ENCODE peak calls at places on chromosomes 7 and 10, in six cellular contexts. K is HCT116, U is GM12878, C is H1, I is HepG2, B is K562. A is an unnamed sample.

GRCh38 chr7:5354460-5355279 is 69.0 kb downstream of the TNRC18 start:
- DNase-seq in K (no peak), U (no peak), C (no peak), I (no peak), B (no peak), A (no peak)

GRCh38 chr7:79357101-79357500 is 96.4 kb downstream of the MAGI2 start:
- DNase-seq in K (no peak), U (no peak), C (no peak), I (no peak), B (no peak), A (no peak)

GRCh38 chr7:30815016-30815854 is 44.0 kb downstream of the MINDY4 start:
- DNase-seq in K (no peak), U (no peak), C (peak), I (no peak), B (no peak), A (no peak)

GRCh38 chr10:55266797-55267196 is 465.8 kb upstream of the PCDH15 start:
- DNase-seq in K (no peak), U (no peak), C (no peak), I (no peak), B (no peak), A (no peak)

GRCh38 chr7:75756340-75757297 is 15.4 kb downstream of the CCL26 start:
- DNase-seq in K (peak), U (no peak), C (no peak), I (peak), B (peak), A (no peak)

GRCh38 chr10:100021322-100021721 is 11.6 kb upstream of the DNMBP start:
- DNase-seq in K (no peak), U (peak), C (no peak), I (no peak), B (no peak), A (no peak)

GRCh38 chr10:127755758-127756157 is 18.8 kb downstream of the FOXI2 start:
- DNase-seq in K (no peak), U (no peak), C (no peak), I (no peak), B (no peak), A (no peak)

GRCh38 chr7:121083790-121084251 is 95.3 kb downstream of the CPED1 start:
- DNase-seq in K (no peak), U (no peak), C (no peak), I (no peak), B (no peak), A (no peak)

GRCh38 chr7:66920769-66921395 is at the start of gene TMEM248:
- DNase-seq in K (peak), U (peak), C (peak), I (peak), B (peak), A (peak)

GRCh38 chr7:143397710-143398530 is 10.7 kb downstream of the EPHA1 start:
- DNase-seq in K (no peak), U (no peak), C (no peak), I (no peak), B (no peak), A (no peak)

GRCh38 chr7:32890553-32891045 is 961 bp downstream of the KBTBD2 start:
- DNase-seq in K (peak), U (peak), C (no peak), I (peak), B (peak), A (no peak)

GRCh38 chr10:103884681-103885139 is 29.3 kb upstream of the SH3PXD2A start:
- DNase-seq in K (no peak), U (no peak), C (peak), I (peak), B (peak), A (peak)

GRCh38 chr7:44973610-44974401 is 5.0 kb downstream of the MYO1G start:
- DNase-seq in K (no peak), U (no peak), C (no peak), I (peak), B (peak), A (no peak)

GRCh38 chr10:44033008-44033407 is 351.9 kb downstream of the CXCL12 start:
- DNase-seq in K (no peak), U (no peak), C (no peak), I (no peak), B (no peak), A (no peak)

GRCh38 chr10:95193856-95194431 is at the start of gene ACSM6:
- DNase-seq in K (no peak), U (no peak), C (no peak), I (no peak), B (no peak), A (no peak)

GRCh38 chr10:46555366-46555712 is 1.1 kb downstream of the GPRIN2 start:
- DNase-seq in K (no peak), U (no peak), C (no peak), I (no peak), B (no peak), A (no peak)

GRCh38 chr10:111539246-111539645 is 462.4 kb downstream of the ADRA2A start:
- DNase-seq in K (no peak), U (no peak), C (no peak), I (no peak), B (no peak), A (no peak)

GRCh38 chr10:132836832-132837540 is 51.0 kb upstream of the NKX6-2 start:
- DNase-seq in K (no peak), U (no peak), C (peak), I (peak), B (peak), A (no peak)

GRCh38 chr10:44195120-44196007 is 189.5 kb downstream of the CXCL12 start:
- DNase-seq in K (no peak), U (no peak), C (no peak), I (peak), B (no peak), A (no peak)

GRCh38 chr7:142498364-142498763 is 240.5 kb upstream of the PRSS58 start:
- DNase-seq in K (no peak), U (no peak), C (no peak), I (no peak), B (no peak), A (no peak)

GRCh38 chr7:155201325-155202087 is 96.2 kb upstream of the INSIG1 start:
- DNase-seq in K (no peak), U (no peak), C (no peak), I (no peak), B (no peak), A (no peak)

GRCh38 chr10:102648889-102649752 is 4.8 kb downstream of the TRIM8 start:
- DNase-seq in K (no peak), U (no peak), C (peak), I (no peak), B (no peak), A (no peak)

GRCh38 chr10:124646483-124647352 is 97.5 kb downstream of the FAM53B start:
- DNase-seq in K (no peak), U (no peak), C (no peak), I (peak), B (peak), A (no peak)

DNA sequence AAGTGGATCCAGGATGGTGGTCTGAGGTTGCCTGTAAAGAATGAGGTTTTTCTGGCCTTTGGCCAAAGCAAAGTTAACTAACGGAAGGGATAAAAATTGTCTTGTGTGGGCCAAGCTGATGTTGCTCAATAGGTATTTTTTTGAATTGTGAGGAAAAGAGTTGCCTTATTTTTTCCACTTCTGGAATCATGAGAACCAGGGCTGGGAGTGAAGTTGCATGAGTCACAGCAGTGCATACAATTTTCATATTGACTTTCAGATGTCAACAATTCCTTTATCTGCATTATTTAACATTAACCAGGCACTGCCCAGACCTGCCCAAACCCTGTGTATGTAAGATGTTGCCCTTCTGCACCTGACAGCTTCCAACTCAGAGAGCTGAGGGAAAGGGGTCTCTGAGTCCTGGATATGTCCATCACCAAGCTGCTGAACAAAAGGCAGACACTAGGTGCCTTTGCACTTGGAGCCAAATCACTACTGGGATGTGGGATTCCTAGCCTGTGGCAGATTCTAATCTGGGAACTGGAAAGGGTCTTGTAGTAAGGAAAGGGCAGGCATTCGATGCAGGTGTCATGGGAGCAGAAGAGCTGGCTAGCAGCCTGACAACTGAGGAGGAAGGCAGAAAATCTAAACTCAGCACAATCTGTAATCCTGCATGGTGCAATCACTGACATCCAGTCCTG is 52.3 kb upstream of the SLC35B4 start:
- DNase-seq in K (no peak), U (no peak), C (no peak), I (peak), B (no peak), A (no peak)
- TF ChIP-seq ZNF274 in K (no peak), U (no peak), C (no peak), I (no peak), B (no peak), A (no peak)

GRCh38 chr10:77888356-77888703 is 38.2 kb downstream of the DLG5 start:
- DNase-seq in K (no peak), U (no peak), C (no peak), I (no peak), B (no peak), A (no peak)

GRCh38 chr10:77887631-77888355 is 38.8 kb downstream of the DLG5 start:
- DNase-seq in K (no peak), U (no peak), C (no peak), I (peak), B (no peak), A (no peak)

GRCh38 chr10:77886795-77887355 is 39.7 kb downstream of the DLG5 start:
- DNase-seq in K (no peak), U (no peak), C (no peak), I (no peak), B (no peak), A (no peak)

GRCh38 chr10:77890097-77890496 is 36.5 kb downstream of the DLG5 start:
- DNase-seq in K (peak), U (no peak), C (peak), I (no peak), B (peak), A (no peak)

GRCh38 chr10:77889277-77889903 is 37.2 kb downstream of the DLG5 start:
- DNase-seq in K (peak), U (no peak), C (no peak), I (peak), B (peak), A (no peak)
- H3K9ac ChIP-seq in K (peak), U (no peak), C (no peak), I (peak), B (no peak), A (peak)

GRCh38 chr7:3068568-3068967 is 24.9 kb upstream of the CARD11 start:
- DNase-seq in K (no peak), U (peak), C (no peak), I (no peak), B (no peak), A (no peak)

GRCh38 chr7:3066506-3066905 is 22.8 kb upstream of the CARD11 start:
- DNase-seq in K (no peak), U (no peak), C (no peak), I (no peak), B (no peak), A (no peak)

GRCh38 chr7:3065724-3066143 is 22.1 kb upstream of the CARD11 start:
- DNase-seq in K (peak), U (no peak), C (peak), I (peak), B (peak), A (peak)

GRCh38 chr7:3067606-3068005 is 23.9 kb upstream of the CARD11 start:
- DNase-seq in K (no peak), U (no peak), C (no peak), I (no peak), B (no peak), A (no peak)

GRCh38 chr7:3067193-3067592 is 23.5 kb upstream of the CARD11 start:
- DNase-seq in K (no peak), U (no peak), C (no peak), I (no peak), B (no peak), A (no peak)
- TF ChIP-seq ZNF274 in K (no peak), U (no peak), C (no peak), I (no peak), B (no peak), A (no peak)

GRCh38 chr7:34497153-34497777 is 160.8 kb upstream of the NPSR1 start:
- DNase-seq in K (peak), U (no peak), C (peak), I (no peak), B (peak), A (no peak)

DNA sequence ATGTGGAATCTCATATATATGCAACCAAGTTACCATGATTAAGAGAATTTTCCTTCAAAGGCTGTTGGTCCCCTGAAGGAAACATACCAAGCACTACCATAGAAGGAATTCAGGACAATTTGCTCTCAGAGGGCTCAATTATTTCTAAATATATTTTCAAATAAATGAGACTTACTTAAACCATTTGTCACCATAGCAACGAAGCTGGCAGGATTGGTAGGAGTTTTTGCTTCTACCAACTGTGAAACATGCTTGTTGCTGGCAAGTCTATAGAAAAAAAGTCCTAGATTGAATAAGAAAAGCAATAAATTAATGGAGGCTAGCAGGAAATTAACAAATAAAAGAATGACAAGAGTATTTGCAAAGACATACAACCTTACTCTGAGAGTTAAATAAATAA is 156.9 kb upstream of the NPSR1 start:
- DNase-seq in K (no peak), U (no peak), C (no peak), I (no peak), B (no peak), A (no peak)
- H3K9ac ChIP-seq in K (no peak), U (no peak), C (no peak), I (no peak), B (no peak), A (no peak)

GRCh38 chr10:11045995-11046394 is 28.3 kb downstream of the CELF2 start:
- DNase-seq in K (no peak), U (no peak), C (no peak), I (no peak), B (no peak), A (no peak)
- TF ChIP-seq ZNF274 in K (no peak), U (no peak), C (no peak), I (no peak), B (no peak), A (no peak)

GRCh38 chr10:110265573-110266193 is 39.0 kb downstream of the SMNDC1 start:
- DNase-seq in K (no peak), U (no peak), C (no peak), I (no peak), B (no peak), A (no peak)

GRCh38 chr10:110268442-110268841 is 36.3 kb downstream of the SMNDC1 start:
- DNase-seq in K (no peak), U (no peak), C (no peak), I (no peak), B (no peak), A (no peak)

GRCh38 chr10:110267246-110267645 is 37.5 kb downstream of the SMNDC1 start:
- DNase-seq in K (no peak), U (no peak), C (no peak), I (no peak), B (no peak), A (no peak)

GRCh38 chr10:110269641-110270318 is 34.9 kb downstream of the SMNDC1 start:
- DNase-seq in K (no peak), U (no peak), C (no peak), I (peak), B (no peak), A (no peak)

DNA sequence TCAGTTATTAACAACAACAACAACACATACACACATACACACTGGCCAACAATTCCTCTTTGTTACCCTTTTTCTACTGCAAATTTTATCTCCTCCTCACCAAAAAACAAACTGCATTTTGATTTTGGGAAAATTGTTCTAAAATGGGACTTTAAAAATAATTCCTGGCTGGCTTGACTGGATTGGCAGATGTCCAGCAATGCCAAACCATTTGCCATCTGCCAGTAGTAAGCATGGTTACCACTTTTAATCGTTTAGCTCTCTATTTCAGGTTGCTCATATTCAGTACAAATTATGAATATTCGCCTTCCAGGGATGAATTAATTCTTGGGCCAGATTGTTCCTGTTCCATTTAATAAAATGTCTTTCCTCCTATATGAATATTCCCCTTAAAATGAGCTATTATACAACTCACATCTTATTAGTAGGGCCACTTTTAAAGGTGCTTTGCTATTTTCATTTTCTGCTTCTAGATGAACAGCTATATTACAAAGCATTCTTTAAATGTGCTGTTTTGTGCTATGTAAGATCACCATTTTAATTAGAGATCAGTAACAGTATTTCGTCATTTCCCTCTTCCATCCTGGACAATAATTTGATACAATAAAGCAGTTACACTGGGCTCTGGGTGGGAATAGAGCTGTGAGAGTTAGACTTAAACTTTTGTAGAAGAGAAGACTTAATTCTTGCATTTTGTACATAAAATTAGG is 35.6 kb downstream of the SMNDC1 start:
- DNase-seq in K (no peak), U (no peak), C (no peak), I (no peak), B (no peak), A (no peak)
- H3K9ac ChIP-seq in K (no peak), U (no peak), C (no peak), I (peak), B (no peak), A (no peak)

A was measured in NT2/D1.